ENCODE peak calls at places on chromosome 1, in six cellular contexts. O is SK-N-SH, W is sigmoid colon, R is A549, I is tibial nerve, G is K562. X is an unnamed sample.

GRCh38 chr1:209704584-209704983 is at the start of gene HSD11B1:
- DNase-seq in O (no peak), W (peak; percentile 93), R (no peak), I (peak; percentile 66), G (no peak), X (peak; percentile 57)

GRCh38 chr1:7070389-7071029 is 285.3 kb downstream of the CAMTA1 start:
- DNase-seq in O (peak; percentile 87), W (peak; percentile 83), R (peak; percentile 52), I (peak; percentile 37), G (peak; percentile 64), X (peak; percentile 57)

GRCh38 chr1:204573563-204573925 is 57.3 kb downstream of the MDM4 start:
- DNase-seq in O (no peak), W (peak; percentile 0), R (peak; percentile 57), I (no peak), G (no peak), X (no peak)

GRCh38 chr1:232793944-232794343 is 11.3 kb upstream of the MAP10 start:
- DNase-seq in O (no peak), W (no peak), R (peak; percentile 31), I (no peak), G (no peak), X (peak; percentile 32)

GRCh38 chr1:150156868-150157603 is 7.3 kb downstream of the PLEKHO1 start:
- DNase-seq in O (no peak), W (no peak), R (no peak), I (no peak), G (no peak), X (no peak)

GRCh38 chr1:88422037-88422436 is 262.0 kb upstream of the PKN2 start:
- DNase-seq in O (no peak), W (no peak), R (no peak), I (no peak), G (no peak), X (no peak)

GRCh38 chr1:145960468-145961108 is 2.8 kb upstream of the LIX1L start:
- DNase-seq in O (peak; percentile 90), W (peak; percentile 93), R (peak; percentile 67), I (no peak), G (no peak), X (peak; percentile 77)

GRCh38 chr1:36175137-36176095 is 19.5 kb downstream of the MAP7D1 start:
- DNase-seq in O (no peak), W (peak; percentile 81), R (no peak), I (no peak), G (no peak), X (peak; percentile 66)

GRCh38 chr1:43530483-43531452 is at the start of gene PTPRF:
- DNase-seq in O (peak; percentile 95), W (peak; percentile 86), R (peak; percentile 50), I (no peak), G (peak; percentile 89), X (peak; percentile 81)
- H3K27ac ChIP-seq in O (peak within 1 kb of the TSS; percentile 75), W (peak within 1 kb of the TSS; percentile 84), R (peak within 1 kb of the TSS; percentile 83), I (peak within 1 kb of the TSS; percentile 89), G (no peak within 1 kb of the TSS), X (peak within 1 kb of the TSS; percentile 91)

GRCh38 chr1:182391362-182392044 is at the start of gene GLUL:
- DNase-seq in O (peak; percentile 98), W (peak; percentile 98), R (peak; percentile 62), I (peak; percentile 95), G (peak; percentile 98), X (peak; percentile 95)
- TF ChIP-seq EP300 in O (no peak), W (no peak), R (no peak), I (peak; percentile 45), G (no peak), X (no peak)

GRCh38 chr1:200934676-200935245 is 40.1 kb downstream of the INAVA start:
- DNase-seq in O (no peak), W (no peak), R (no peak), I (no peak), G (no peak), X (no peak)

GRCh38 chr1:200938955-200939354 is 44.3 kb downstream of the INAVA start:
- DNase-seq in O (no peak), W (no peak), R (no peak), I (no peak), G (no peak), X (no peak)
- H3K9me3 ChIP-seq in O (no peaks in the 10 kb centered on the region), W (no peaks in the 10 kb centered on the region), R (peaks cover 5% of the 10 kb centered on the region), I (no peaks in the 10 kb centered on the region), G (no peaks in the 10 kb centered on the region), X (no peaks in the 10 kb centered on the region)

GRCh38 chr1:41013812-41014211 is 7.7 kb downstream of the SLFNL1 start:
- DNase-seq in O (no peak), W (no peak), R (no peak), I (no peak), G (no peak), X (no peak)
- H3K27ac ChIP-seq in O (no peak overlapping the region), W (no peak overlapping the region), R (no peak overlapping the region), I (peak overlapping the region; percentile 42), G (no peak overlapping the region), X (no peak overlapping the region)

GRCh38 chr1:109218516-109218915 is 4.8 kb downstream of the SARS1 start:
- DNase-seq in O (no peak), W (no peak), R (no peak), I (no peak), G (no peak), X (peak; percentile 83)
- TF ChIP-seq EP300 in O (no peak), W (no peak), R (no peak), I (no peak), G (peak; percentile 86), X (peak; percentile 77)

GRCh38 chr1:153322568-153322967 is 9.8 kb upstream of the PGLYRP3 start:
- DNase-seq in O (no peak), W (no peak), R (no peak), I (no peak), G (no peak), X (no peak)

DNA sequence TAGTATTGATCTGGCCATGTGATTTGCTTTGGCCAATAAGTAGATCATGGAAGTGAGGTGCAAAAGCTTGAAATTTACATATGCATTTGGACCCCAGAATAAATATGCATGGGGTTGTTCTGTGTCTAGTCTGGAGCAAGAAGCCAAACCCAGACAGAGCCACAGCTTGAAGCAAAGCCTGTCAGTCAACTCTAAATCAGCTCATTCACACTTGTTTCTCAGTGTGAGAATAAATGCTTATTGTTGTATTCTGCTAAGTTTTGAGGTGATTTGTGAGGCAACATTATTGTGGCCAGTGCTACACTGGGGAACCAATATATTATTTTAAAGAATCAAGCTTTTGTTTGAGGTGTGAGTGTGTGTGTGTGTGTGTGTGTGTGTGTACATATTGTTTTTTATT is 12.2 kb upstream of the PGLYRP3 start:
- DNase-seq in O (no peak), W (no peak), R (no peak), I (no peak), G (no peak), X (no peak)
- H3K9me3 ChIP-seq in O (no peaks in the 10 kb centered on the region), W (no peaks in the 10 kb centered on the region), R (peaks cover 16% of the 10 kb centered on the region), I (no peaks in the 10 kb centered on the region), G (no peaks in the 10 kb centered on the region), X (no peaks in the 10 kb centered on the region)

GRCh38 chr1:205688681-205689080 is 8.4 kb upstream of the SLC45A3 start:
- DNase-seq in O (no peak), W (no peak), R (no peak), I (no peak), G (no peak), X (no peak)

GRCh38 chr1:205690122-205690756 is 9.9 kb upstream of the SLC45A3 start:
- DNase-seq in O (no peak), W (no peak), R (no peak), I (no peak), G (no peak), X (no peak)

GRCh38 chr1:205689479-205689878 is 9.2 kb upstream of the SLC45A3 start:
- DNase-seq in O (no peak), W (no peak), R (no peak), I (no peak), G (no peak), X (no peak)

GRCh38 chr1:205693421-205693991 is 13.2 kb upstream of the SLC45A3 start:
- DNase-seq in O (no peak), W (no peak), R (no peak), I (no peak), G (no peak), X (no peak)

DNA sequence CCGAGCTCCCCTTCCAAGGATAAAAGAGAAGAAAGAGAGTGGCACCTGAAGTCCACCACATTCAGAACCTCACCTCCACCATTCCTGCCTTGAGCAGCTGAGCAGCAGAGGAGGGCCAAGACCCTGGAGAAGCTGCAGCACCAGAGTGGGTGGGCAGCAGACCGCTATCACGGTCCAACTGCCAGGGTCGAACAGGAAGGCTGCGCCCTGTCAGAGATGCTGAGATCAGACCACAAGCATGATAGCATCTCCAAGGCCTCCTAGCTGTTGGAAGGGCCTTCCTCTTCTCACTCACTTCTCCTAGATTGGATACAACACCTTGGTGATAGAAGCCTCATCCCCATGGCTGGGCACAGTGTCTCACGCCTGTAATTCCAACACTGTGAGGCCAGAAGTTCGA is 12.1 kb upstream of the SLC45A3 start:
- DNase-seq in O (no peak), W (no peak), R (no peak), I (no peak), G (no peak), X (no peak)
- H3K27ac ChIP-seq in O (no peak overlapping the region), W (no peak overlapping the region), R (no peak overlapping the region), I (no peak overlapping the region), G (no peak overlapping the region), X (no peak overlapping the region)

GRCh38 chr1:20710450-20711284 is 7.1 kb downstream of the KIF17 start:
- DNase-seq in O (no peak), W (no peak), R (no peak), I (no peak), G (no peak), X (no peak)
- TF ChIP-seq EP300 in O (no peak), W (no peak), R (no peak), I (no peak), G (no peak), X (no peak)

DNA sequence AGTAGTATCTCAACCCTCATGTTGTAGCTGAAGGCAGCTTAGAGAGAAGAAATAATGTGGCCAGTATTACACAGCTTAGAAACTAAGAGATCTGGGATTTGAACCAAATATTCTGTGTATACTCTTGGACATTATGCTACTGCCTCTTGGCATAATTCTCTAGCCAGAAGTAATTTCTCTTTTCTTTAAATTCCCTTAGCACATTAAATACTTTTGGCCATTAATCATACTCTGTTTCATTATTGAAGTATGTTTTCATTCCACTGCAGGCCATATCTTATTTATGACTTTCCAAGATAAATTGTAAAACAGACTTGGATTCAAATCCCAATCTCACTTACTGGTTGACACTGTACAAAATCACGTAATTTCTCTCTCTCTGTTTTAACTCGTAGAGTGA is 181.3 kb upstream of the SPAG17 start:
- DNase-seq in O (no peak), W (no peak), R (no peak), I (no peak), G (no peak), X (no peak)
- H3K9me3 ChIP-seq in O (no peaks in the 10 kb centered on the region), W (no peaks in the 10 kb centered on the region), R (peaks cover 5% of the 10 kb centered on the region), I (no peaks in the 10 kb centered on the region), G (no peaks in the 10 kb centered on the region), X (peaks cover 20% of the 10 kb centered on the region)

GRCh38 chr1:19234224-19234623 is 17.1 kb downstream of the EMC1 start:
- DNase-seq in O (no peak), W (no peak), R (no peak), I (no peak), G (no peak), X (no peak)
- H3K27ac ChIP-seq in O (no peak overlapping the region), W (peak overlapping the region; percentile 15), R (no peak overlapping the region), I (no peak overlapping the region), G (no peak overlapping the region), X (peak overlapping the region; percentile 71)

X was measured in transverse colon.